ENCODE peak calls at places on chromosomes 6 and 20, in ten cellular contexts. E, S, Z, D, F, L, K, Y, A and M are unnamed samples.

GRCh38 chr6:133262804-133263203 is 21.6 kb downstream of the EYA4 start:
- DNase-seq in E (no peak), S (no peak), Z (peak; percentile 66), D (no peak), F (no peak), L (no peak), K (no peak), Y (no peak), A (no peak), M (no peak)

GRCh38 chr6:14966902-14967711 is 278.8 kb upstream of the JARID2 start:
- DNase-seq in E (no peak), S (no peak), Z (no peak), D (no peak), F (no peak), L (no peak), K (no peak), Y (no peak), A (no peak), M (no peak)

GRCh38 chr20:4864292-4864691 is 137.0 kb downstream of the SLC23A2 start:
- DNase-seq in E (no peak), S (no peak), Z (no peak), D (no peak), F (no peak), L (no peak), K (no peak), Y (no peak), A (no peak), M (no peak)

GRCh38 chr20:40786336-40786735 is 97.3 kb upstream of the MAFB start:
- DNase-seq in E (no peak), S (no peak), Z (no peak), D (no peak), F (no peak), L (no peak), K (no peak), Y (no peak), A (peak; percentile 31), M (no peak)

GRCh38 chr6:12577124-12577845 is 139.3 kb upstream of the PHACTR1 start:
- DNase-seq in E (no peak), S (no peak), Z (no peak), D (no peak), F (no peak), L (no peak), K (no peak), Y (no peak), A (peak; percentile 96), M (no peak)

GRCh38 chr6:136920858-136921520 is 1.1 kb upstream of the SLC35D3 start:
- DNase-seq in E (no peak), S (no peak), Z (peak; percentile 28), D (no peak), F (peak; percentile 20), L (no peak), K (no peak), Y (peak; percentile 31), A (no peak), M (no peak)

GRCh38 chr6:1027109-1027794 is 284.6 kb upstream of the FOXQ1 start:
- DNase-seq in E (no peak), S (no peak), Z (no peak), D (no peak), F (no peak), L (no peak), K (no peak), Y (no peak), A (no peak), M (no peak)

GRCh38 chr6:43306086-43306485 is 2.5 kb downstream of the CRIP3 start:
- DNase-seq in E (no peak), S (no peak), Z (no peak), D (no peak), F (no peak), L (no peak), K (no peak), Y (no peak), A (no peak), M (no peak)

GRCh38 chr6:170423814-170424633 is 117.5 kb downstream of the FAM120B start:
- DNase-seq in E (no peak), S (no peak), Z (no peak), D (no peak), F (no peak), L (no peak), K (no peak), Y (no peak), A (no peak), M (no peak)

GRCh38 chr6:20876016-20876415 is 341.8 kb downstream of the CDKAL1 start:
- DNase-seq in E (no peak), S (no peak), Z (no peak), D (no peak), F (no peak), L (no peak), K (peak; percentile 19), Y (no peak), A (no peak), M (no peak)

GRCh38 chr6:118103381-118104105 is 196.5 kb downstream of the SLC35F1 start:
- DNase-seq in E (no peak), S (no peak), Z (peak; percentile 33), D (no peak), F (no peak), L (no peak), K (no peak), Y (no peak), A (no peak), M (no peak)

GRCh38 chr20:47576516-47577033 is 74.9 kb downstream of the NCOA3 start:
- DNase-seq in E (peak; percentile 90), S (no peak), Z (peak; percentile 52), D (no peak), F (peak; percentile 80), L (peak; percentile 71), K (peak; percentile 59), Y (peak; percentile 22), A (peak; percentile 70), M (no peak)

GRCh38 chr6:51718533-51718932 is 368.9 kb downstream of the PKHD1 start:
- DNase-seq in E (no peak), S (no peak), Z (no peak), D (no peak), F (no peak), L (no peak), K (no peak), Y (no peak), A (no peak), M (no peak)

GRCh38 chr6:127855542-127856159 is 45.2 kb downstream of the THEMIS start:
- DNase-seq in E (no peak), S (peak; percentile 24), Z (no peak), D (peak; percentile 6), F (no peak), L (peak; percentile 13), K (no peak), Y (peak; percentile 47), A (no peak), M (no peak)

GRCh38 chr6:15504581-15505350 is 158.1 kb downstream of the DTNBP1 start:
- DNase-seq in E (peak; percentile 63), S (no peak), Z (peak; percentile 79), D (no peak), F (peak; percentile 91), L (no peak), K (peak; percentile 76), Y (no peak), A (no peak), M (peak; percentile 59)

GRCh38 chr20:64161595-64162238 is 2.5 kb upstream of the MYT1 start:
- DNase-seq in E (peak; percentile 49), S (peak; percentile 6), Z (peak; percentile 66), D (peak; percentile 11), F (no peak), L (peak; percentile 78), K (no peak), Y (peak; percentile 43), A (peak; percentile 86), M (no peak)

GRCh38 chr6:122789078-122789861 is at the start of gene SMPDL3A:
- DNase-seq in E (peak; percentile 66), S (no peak), Z (peak; percentile 83), D (no peak), F (peak; percentile 82), L (peak; percentile 73), K (peak; percentile 56), Y (peak; percentile 41), A (peak; percentile 95), M (peak; percentile 83)

GRCh38 chr6:105587349-105588115 is 184.7 kb upstream of the PREP start:
- DNase-seq in E (no peak), S (peak; percentile 20), Z (no peak), D (no peak), F (no peak), L (no peak), K (peak; percentile 66), Y (no peak), A (peak; percentile 95), M (no peak)

GRCh38 chr6:108995296-108995695 is 99.3 kb downstream of the SESN1 start:
- DNase-seq in E (no peak), S (no peak), Z (no peak), D (no peak), F (no peak), L (no peak), K (no peak), Y (no peak), A (no peak), M (no peak)

GRCh38 chr6:144186817-144187625 is 36.7 kb downstream of the STX11 start:
- DNase-seq in E (no peak), S (no peak), Z (no peak), D (no peak), F (no peak), L (no peak), K (no peak), Y (no peak), A (no peak), M (no peak)

GRCh38 chr6:117837268-117837667 is 69.8 kb upstream of the SLC35F1 start:
- DNase-seq in E (no peak), S (no peak), Z (no peak), D (no peak), F (no peak), L (no peak), K (no peak), Y (no peak), A (no peak), M (no peak)